ENCODE peak calls at places on chromosome 13, in four cellular contexts. One of them, this sample, is unnamed. For H3K36me3, the result is how much of the 10 kb centered on the place peaks cover.

GRCh38 chr13:44404261-44405139 is 30.9 kb downstream of the SERP2 start:
- DNase-seq in neuronal stem cell: no peak
- DNase-seq in upper lobe of left lung: no peak
- DNase-seq in kidney: no peak
- DNase-seq in this sample: peak

GRCh38 chr13:68261105-68261504 is 1031.0 kb upstream of the PCDH9 start:
- DNase-seq in neuronal stem cell: no peak
- DNase-seq in upper lobe of left lung: no peak
- DNase-seq in kidney: no peak
- DNase-seq in this sample: no peak

GRCh38 chr13:91141619-91142061 is 205.8 kb upstream of the MIR17HG start:
- DNase-seq in neuronal stem cell: no peak
- DNase-seq in upper lobe of left lung: no peak
- DNase-seq in kidney: no peak
- DNase-seq in this sample: no peak

GRCh38 chr13:57629391-57629804 is 2.1 kb upstream of the PCDH17 start:
- DNase-seq in neuronal stem cell: no peak
- DNase-seq in upper lobe of left lung: peak
- DNase-seq in kidney: no peak
- DNase-seq in this sample: peak

GRCh38 chr13:85277753-85278152 is 521.5 kb downstream of the SLITRK6 start:
- DNase-seq in neuronal stem cell: no peak
- DNase-seq in upper lobe of left lung: no peak
- DNase-seq in kidney: no peak
- DNase-seq in this sample: no peak

GRCh38 chr13:102846261-102847015 is 606 bp downstream of the ERCC5 start:
- DNase-seq in neuronal stem cell: no peak
- DNase-seq in upper lobe of left lung: peak
- DNase-seq in kidney: peak
- DNase-seq in this sample: no peak

GRCh38 chr13:51739403-51740112 is 64.4 kb downstream of the DHRS12 start:
- DNase-seq in neuronal stem cell: no peak
- DNase-seq in upper lobe of left lung: no peak
- DNase-seq in kidney: peak
- DNase-seq in this sample: no peak

GRCh38 chr13:37621811-37622361 is 23.3 kb upstream of the POSTN start:
- DNase-seq in neuronal stem cell: no peak
- DNase-seq in upper lobe of left lung: no peak
- DNase-seq in kidney: no peak
- DNase-seq in this sample: no peak

GRCh38 chr13:44300895-44301638 is 72.6 kb upstream of the SERP2 start:
- DNase-seq in neuronal stem cell: no peak
- DNase-seq in upper lobe of left lung: no peak
- DNase-seq in kidney: no peak
- DNase-seq in this sample: peak

GRCh38 chr13:114077938-114078335 is 54.5 kb downstream of the RASA3 start:
- DNase-seq in neuronal stem cell: no peak
- DNase-seq in upper lobe of left lung: no peak
- DNase-seq in kidney: peak
- DNase-seq in this sample: no peak

GRCh38 chr13:101627556-101627943 is 175.1 kb downstream of the ITGBL1 start:
- DNase-seq in neuronal stem cell: no peak
- DNase-seq in upper lobe of left lung: no peak
- DNase-seq in kidney: no peak
- DNase-seq in this sample: no peak

GRCh38 chr13:29847501-29847983 is 2.9 kb downstream of the UBL3 start:
- DNase-seq in neuronal stem cell: no peak
- DNase-seq in upper lobe of left lung: no peak
- DNase-seq in kidney: no peak
- DNase-seq in this sample: no peak

GRCh38 chr13:86974995-86975328 is 696.2 kb upstream of the SLITRK5 start:
- DNase-seq in neuronal stem cell: no peak
- DNase-seq in upper lobe of left lung: no peak
- DNase-seq in kidney: no peak
- DNase-seq in this sample: no peak

DNA sequence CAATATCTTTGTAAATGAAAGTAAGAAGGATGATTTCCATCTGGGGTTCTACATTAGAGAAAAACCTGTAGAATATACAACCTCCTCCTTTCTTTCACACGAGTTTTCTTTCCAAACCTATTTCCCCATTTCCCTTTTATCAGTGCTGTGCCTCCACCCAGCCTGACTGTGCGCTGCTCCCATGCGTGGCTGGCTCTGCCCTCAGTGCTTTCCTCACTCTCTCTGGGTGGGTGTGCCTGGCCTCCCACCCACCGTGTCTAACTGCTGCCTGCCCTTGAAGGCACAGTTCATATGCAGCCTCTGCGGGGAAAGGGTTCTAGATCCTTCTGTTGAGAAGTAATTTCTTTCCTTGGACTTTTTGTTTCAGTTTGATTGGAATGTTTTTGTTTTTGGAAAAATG is 70.7 kb downstream of the PCCA start:
- DNase-seq in neuronal stem cell: no peak
- DNase-seq in upper lobe of left lung: no peak
- DNase-seq in kidney: no peak
- DNase-seq in this sample: no peak
- H3K27ac ChIP-seq in neuronal stem cell: no peak
- H3K27ac ChIP-seq in upper lobe of left lung: no peak
- H3K27ac ChIP-seq in kidney: no peak
- H3K27ac ChIP-seq in this sample: no peak

GRCh38 chr13:97354808-97355207 is 79.2 kb upstream of the RAP2A start:
- DNase-seq in neuronal stem cell: no peak
- DNase-seq in upper lobe of left lung: no peak
- DNase-seq in kidney: no peak
- DNase-seq in this sample: no peak
- H3K36me3 ChIP-seq in neuronal stem cell: under half
- H3K36me3 ChIP-seq in upper lobe of left lung: under half
- H3K36me3 ChIP-seq in kidney: under half
- H3K36me3 ChIP-seq in this sample: under half

DNA sequence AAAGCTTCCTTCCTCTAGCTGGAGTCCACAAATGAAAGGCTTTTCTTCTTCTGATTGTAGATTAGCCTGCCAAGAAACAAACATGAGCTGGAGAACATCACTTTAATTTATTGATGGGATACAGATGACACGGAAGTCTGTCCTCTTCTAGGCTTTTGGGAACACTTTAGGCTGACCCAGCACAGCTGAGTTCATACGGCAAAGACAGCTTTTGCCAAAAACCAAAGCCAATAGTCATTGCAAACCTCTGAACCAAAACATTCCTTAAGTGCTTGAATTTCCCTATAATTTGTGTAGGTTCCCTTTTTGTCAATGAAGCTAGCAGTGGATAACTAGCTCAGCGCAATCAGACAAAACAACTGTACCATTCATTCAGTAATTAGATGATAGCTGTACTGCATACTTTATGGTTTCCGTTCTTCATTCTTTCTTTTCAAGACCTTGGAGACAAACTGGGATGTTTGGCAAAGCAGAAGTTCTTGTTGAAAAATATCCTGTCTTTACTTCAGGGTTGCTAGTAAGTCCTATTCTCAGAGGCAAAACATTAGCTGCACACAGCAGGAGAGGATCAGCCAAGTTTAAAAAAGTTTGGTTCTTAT is 95.7 kb upstream of the SPRY2 start:
- DNase-seq in neuronal stem cell: no peak
- DNase-seq in upper lobe of left lung: no peak
- DNase-seq in kidney: no peak
- DNase-seq in this sample: no peak
- H3K27ac ChIP-seq in neuronal stem cell: no peak
- H3K27ac ChIP-seq in upper lobe of left lung: no peak
- H3K27ac ChIP-seq in kidney: no peak
- H3K27ac ChIP-seq in this sample: peak

GRCh38 chr13:42855416-42855815 is 74.0 kb downstream of the FAM216B start:
- DNase-seq in neuronal stem cell: no peak
- DNase-seq in upper lobe of left lung: no peak
- DNase-seq in kidney: no peak
- DNase-seq in this sample: no peak
- H3K36me3 ChIP-seq in neuronal stem cell: under half
- H3K36me3 ChIP-seq in upper lobe of left lung: under half
- H3K36me3 ChIP-seq in kidney: under half
- H3K36me3 ChIP-seq in this sample: under half

GRCh38 chr13:110506859-110507566 is 54.5 kb downstream of the RAB20 start:
- DNase-seq in neuronal stem cell: no peak
- DNase-seq in upper lobe of left lung: no peak
- DNase-seq in kidney: peak
- DNase-seq in this sample: peak
- H3K27ac ChIP-seq in neuronal stem cell: no peak
- H3K27ac ChIP-seq in upper lobe of left lung: peak
- H3K27ac ChIP-seq in kidney: peak
- H3K27ac ChIP-seq in this sample: peak

GRCh38 chr13:23372264-23372905 is 61.1 kb downstream of the SACS start:
- DNase-seq in neuronal stem cell: no peak
- DNase-seq in upper lobe of left lung: no peak
- DNase-seq in kidney: no peak
- DNase-seq in this sample: no peak
- H3K36me3 ChIP-seq in neuronal stem cell: half or more
- H3K36me3 ChIP-seq in upper lobe of left lung: under half
- H3K36me3 ChIP-seq in kidney: under half
- H3K36me3 ChIP-seq in this sample: under half

DNA sequence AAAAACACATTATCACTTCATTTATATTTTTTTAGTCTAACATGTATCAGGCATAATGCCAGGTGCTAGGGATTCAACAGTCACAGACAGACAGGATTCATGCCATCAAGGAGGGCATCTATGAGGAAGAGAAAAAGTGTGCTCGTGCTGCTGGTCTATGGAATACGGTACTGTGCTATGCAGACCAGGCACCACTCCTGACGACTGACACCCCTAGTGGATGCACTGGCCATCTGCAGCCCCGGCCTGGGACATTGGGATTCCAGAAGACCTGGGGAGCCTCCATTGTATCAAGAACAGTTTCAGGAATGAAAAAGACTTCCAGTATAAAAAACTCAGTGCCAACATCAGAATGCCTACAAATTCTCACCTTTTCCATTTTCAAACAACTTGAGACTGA is 94.0 kb downstream of the KLF12 start:
- DNase-seq in neuronal stem cell: peak
- DNase-seq in upper lobe of left lung: no peak
- DNase-seq in kidney: peak
- DNase-seq in this sample: no peak
- H3K27ac ChIP-seq in neuronal stem cell: no peak
- H3K27ac ChIP-seq in upper lobe of left lung: no peak
- H3K27ac ChIP-seq in kidney: no peak
- H3K27ac ChIP-seq in this sample: no peak

DNA sequence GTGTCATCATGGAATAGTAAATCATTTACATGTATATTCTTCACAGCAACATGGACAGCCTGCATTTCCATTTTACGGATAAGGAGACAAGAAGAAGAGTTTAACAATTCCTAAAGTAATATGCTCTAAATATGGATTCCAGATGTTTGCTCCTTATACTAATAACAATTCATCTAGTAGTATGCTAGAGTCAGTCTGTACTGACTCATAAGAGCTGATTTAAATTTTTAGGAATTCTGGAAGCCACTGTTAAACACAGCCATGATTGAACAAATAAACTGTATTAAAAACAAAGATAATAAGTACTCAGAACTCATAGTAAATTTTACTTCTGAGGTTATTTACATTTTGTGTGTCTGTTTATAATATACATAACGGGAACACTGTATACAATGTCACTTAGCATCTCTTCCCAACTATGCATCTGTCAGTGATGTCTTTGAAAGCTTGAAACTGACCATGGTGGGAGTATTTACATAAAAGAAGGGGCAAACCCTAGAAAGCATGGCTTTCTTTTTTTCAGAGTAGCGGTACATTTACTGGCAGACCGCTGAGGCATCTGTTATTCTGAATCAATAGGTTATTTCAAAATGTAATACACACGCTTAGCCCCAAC is 13.0 kb downstream of the ZC3H13 start:
- DNase-seq in neuronal stem cell: no peak
- DNase-seq in upper lobe of left lung: no peak
- DNase-seq in kidney: no peak
- DNase-seq in this sample: no peak
- H3K36me3 ChIP-seq in neuronal stem cell: half or more
- H3K36me3 ChIP-seq in upper lobe of left lung: under half
- H3K36me3 ChIP-seq in kidney: under half
- H3K36me3 ChIP-seq in this sample: under half

GRCh38 chr13:76293346-76293745 is 592.9 kb downstream of the KCTD12 start:
- DNase-seq in neuronal stem cell: no peak
- DNase-seq in upper lobe of left lung: no peak
- DNase-seq in kidney: no peak
- DNase-seq in this sample: no peak
- H3K27ac ChIP-seq in neuronal stem cell: no peak
- H3K27ac ChIP-seq in upper lobe of left lung: no peak
- H3K27ac ChIP-seq in kidney: no peak
- H3K27ac ChIP-seq in this sample: no peak

GRCh38 chr13:19658831-19659230 is 25.4 kb downstream of the MPHOSPH8 start:
- DNase-seq in neuronal stem cell: no peak
- DNase-seq in upper lobe of left lung: no peak
- DNase-seq in kidney: no peak
- DNase-seq in this sample: no peak
- H3K36me3 ChIP-seq in neuronal stem cell: half or more
- H3K36me3 ChIP-seq in upper lobe of left lung: half or more
- H3K36me3 ChIP-seq in kidney: under half
- H3K36me3 ChIP-seq in this sample: under half